ENCODE peak calls at places on chromosomes 4 and X, in nine cellular contexts. N is ovary, R is testis, K is uterus, F is breast epithelium, V is IMR-90, E is transverse colon, W is upper lobe of left lung, A is Peyer's patch. B is an unnamed sample. For H3K4me1, the result is how much of the 10 kb centered on the place peaks cover.

GRCh38 chrX:134932528-134933217 is 58.1 kb upstream of the SMIM10 start:
- DNase-seq in N (no peak), R (no peak), K (no peak), F (no peak), V (peak), E (no peak), W (no peak), A (no peak), B (no peak)

GRCh38 chrX:131366387-131366786 is 77.3 kb upstream of the IGSF1 start:
- DNase-seq in N (no peak), R (no peak), K (no peak), F (no peak), V (no peak), E (no peak), W (no peak), A (no peak), B (no peak)

GRCh38 chrX:8849945-8850344 is 48.8 kb upstream of the FAM9A start:
- DNase-seq in N (no peak), R (no peak), K (no peak), F (no peak), V (no peak), E (no peak), W (no peak), A (no peak), B (no peak)

GRCh38 chr4:106380179-106380578 is 11.6 kb upstream of the GIMD1 start:
- DNase-seq in N (no peak), R (no peak), K (no peak), F (no peak), V (no peak), E (no peak), W (no peak), A (no peak), B (no peak)

GRCh38 chrX:11770320-11770719 is 12.3 kb downstream of the MSL3 start:
- DNase-seq in N (peak), R (peak), K (peak), F (no peak), V (peak), E (peak), W (peak), A (peak), B (no peak)

GRCh38 chr4:96146686-96147085 is 306.8 kb downstream of the PDHA2 start:
- DNase-seq in N (no peak), R (no peak), K (no peak), F (no peak), V (no peak), E (no peak), W (no peak), A (no peak), B (no peak)

GRCh38 chr4:141645611-141646340 is 9.4 kb downstream of the IL15 start:
- DNase-seq in N (no peak), R (no peak), K (no peak), F (no peak), V (peak), E (no peak), W (no peak), A (no peak), B (no peak)

GRCh38 chrX:138711399-138712347 is at the start of gene FGF13:
- DNase-seq in N (peak), R (peak), K (peak), F (peak), V (no peak), E (peak), W (peak), A (no peak), B (peak)

GRCh38 chr4:10106421-10107039 is 10.1 kb downstream of the WDR1 start:
- DNase-seq in N (peak), R (peak), K (peak), F (peak), V (peak), E (peak), W (peak), A (peak), B (no peak)

GRCh38 chrX:133655914-133656265 is 240.6 kb upstream of the GPC4 start:
- DNase-seq in N (no peak), R (no peak), K (no peak), F (no peak), V (no peak), E (no peak), W (no peak), A (no peak), B (no peak)

GRCh38 chrX:133653363-133653762 is 238.1 kb upstream of the GPC4 start:
- DNase-seq in N (no peak), R (no peak), K (no peak), F (no peak), V (no peak), E (no peak), W (no peak), A (no peak), B (no peak)

GRCh38 chrX:133657455-133657854 is 242.2 kb upstream of the GPC4 start:
- DNase-seq in N (no peak), R (no peak), K (no peak), F (no peak), V (no peak), E (no peak), W (no peak), A (no peak), B (peak)

GRCh38 chrX:133654801-133655200 is 239.5 kb upstream of the GPC4 start:
- DNase-seq in N (no peak), R (no peak), K (no peak), F (no peak), V (peak), E (no peak), W (no peak), A (no peak), B (no peak)

DNA sequence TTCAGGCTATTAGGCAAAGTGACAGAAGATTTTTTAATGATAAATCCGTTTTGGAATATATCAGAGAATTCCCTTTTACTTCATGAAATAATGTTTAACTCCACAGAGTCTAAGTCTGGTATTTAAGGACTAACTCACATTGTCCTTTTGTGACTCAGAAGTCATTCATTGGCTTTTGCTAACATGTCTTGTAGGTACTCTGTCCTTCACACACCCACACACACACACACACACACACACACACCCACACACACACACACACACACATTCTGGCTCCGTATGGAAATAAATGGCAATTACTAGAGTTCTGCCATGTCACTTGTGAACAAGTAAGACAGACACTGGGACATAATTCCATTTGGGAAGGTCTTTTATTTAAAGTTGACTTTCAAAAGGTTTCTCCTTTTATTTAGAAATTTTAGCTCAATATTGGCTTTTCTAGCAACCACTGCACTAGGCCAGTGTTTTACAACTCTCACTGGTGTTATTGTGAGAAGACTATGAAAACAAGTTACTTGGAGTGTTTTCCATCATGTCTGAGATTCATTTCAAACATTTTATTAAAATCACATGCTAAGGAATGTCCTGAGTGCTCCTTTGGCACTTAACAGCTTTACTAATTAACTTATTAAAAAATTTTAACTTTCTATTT is 240.1 kb upstream of the GPC4 start:
- DNase-seq in N (no peak), R (no peak), K (no peak), F (no peak), V (no peak), E (no peak), W (no peak), A (no peak), B (no peak)
- H3K27ac ChIP-seq in N (no peak), R (no peak), K (no peak), F (no peak), V (no peak), E (no peak), W (no peak), A (no peak), B (no peak)

GRCh38 chr4:184806711-184807110 is 19.1 kb downstream of the ACSL1 start:
- DNase-seq in N (no peak), R (no peak), K (no peak), F (no peak), V (no peak), E (no peak), W (no peak), A (no peak), B (no peak)

GRCh38 chr4:184807261-184807660 is 18.5 kb downstream of the ACSL1 start:
- DNase-seq in N (no peak), R (no peak), K (no peak), F (no peak), V (no peak), E (no peak), W (peak), A (no peak), B (peak)

GRCh38 chr4:184808719-184809062 is 17.1 kb downstream of the ACSL1 start:
- DNase-seq in N (no peak), R (no peak), K (no peak), F (no peak), V (peak), E (no peak), W (no peak), A (no peak), B (no peak)

GRCh38 chr4:184806246-184806550 is 19.6 kb downstream of the ACSL1 start:
- DNase-seq in N (no peak), R (no peak), K (no peak), F (no peak), V (no peak), E (no peak), W (peak), A (no peak), B (no peak)

DNA sequence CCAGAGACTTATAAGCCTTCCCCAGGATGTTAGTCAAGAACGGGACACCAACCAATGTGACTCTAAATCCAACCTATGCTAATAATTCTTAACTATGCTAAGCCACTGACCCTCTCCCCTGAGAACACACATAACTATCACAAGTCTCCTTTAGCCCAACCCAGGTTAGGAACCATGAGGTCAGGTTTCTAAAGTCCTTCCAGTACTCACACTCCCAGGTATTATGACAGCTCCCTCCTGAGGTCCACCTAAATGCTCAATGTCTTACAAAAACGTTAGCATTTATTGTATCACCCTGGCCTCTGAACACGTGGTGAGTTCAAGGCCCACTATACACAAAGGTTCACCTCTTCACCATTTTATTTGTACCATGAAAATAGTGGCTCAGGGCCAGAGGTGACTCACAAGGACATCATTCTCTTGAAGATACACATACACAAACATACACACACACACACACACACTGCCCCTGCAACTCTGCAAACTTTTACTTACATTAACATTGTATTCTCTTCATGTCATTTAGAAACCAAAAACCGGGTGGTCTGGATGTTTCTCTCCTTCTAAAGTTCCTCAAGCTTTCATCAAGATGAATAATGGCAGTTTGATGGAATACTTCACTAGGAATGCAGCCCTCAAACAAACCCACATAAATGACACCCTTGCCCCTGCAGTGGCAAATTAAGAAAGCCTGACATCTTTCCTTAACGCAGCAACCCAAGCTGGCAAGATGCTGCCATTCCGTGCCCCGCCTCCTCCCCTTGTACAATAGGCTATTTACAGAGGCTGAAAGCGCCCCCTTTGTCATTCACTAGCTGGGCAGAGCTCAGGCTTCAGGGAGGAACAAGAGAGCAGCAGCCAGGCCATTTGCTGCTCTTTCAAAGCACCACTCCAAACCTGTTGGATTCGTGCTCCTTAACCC is 17.7 kb downstream of the ACSL1 start:
- DNase-seq in N (no peak), R (peak), K (no peak), F (peak), V (peak), E (no peak), W (peak), A (no peak), B (no peak)
- H3K4me1 ChIP-seq in N (under half), R (under half), K (under half), F (under half), V (under half), E (under half), W (under half), A (under half), B (half or more)

DNA sequence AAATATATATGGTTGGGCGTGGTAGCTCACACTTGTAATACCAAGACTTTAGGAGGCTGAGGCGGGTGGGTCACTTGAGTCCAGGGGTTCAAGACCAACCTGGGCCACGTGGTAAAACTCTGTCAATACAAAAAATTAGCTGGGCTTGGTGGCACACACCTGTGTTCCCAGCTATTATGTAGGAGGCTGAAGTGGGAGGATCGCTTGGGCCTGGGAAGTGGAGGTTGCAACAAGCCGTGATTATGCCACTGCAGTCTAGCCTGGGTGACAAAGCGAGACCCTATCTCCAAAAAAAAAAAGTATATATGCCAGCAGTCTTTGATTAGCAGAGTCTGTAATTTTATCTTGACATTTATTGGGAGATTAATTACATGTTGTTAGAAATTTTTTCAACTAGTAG is 8.7 kb downstream of the EIF2S3 start:
- DNase-seq in N (no peak), R (no peak), K (no peak), F (no peak), V (no peak), E (no peak), W (no peak), A (no peak), B (no peak)
- TF ChIP-seq POLR2A in N (no peak), R (no peak), K (no peak), F (no peak), V (no peak), E (no peak), W (no peak), A (no peak), B (no peak)

GRCh38 chr4:16859031-16859430 is 39.4 kb downstream of the LDB2 start:
- DNase-seq in N (no peak), R (no peak), K (no peak), F (no peak), V (peak), E (no peak), W (no peak), A (no peak), B (no peak)
- H3K27ac ChIP-seq in N (no peak), R (peak), K (peak), F (peak), V (no peak), E (no peak), W (peak), A (no peak), B (no peak)

GRCh38 chrX:46710927-46711623 is 47.8 kb downstream of the SLC9A7 start:
- DNase-seq in N (no peak), R (no peak), K (no peak), F (no peak), V (no peak), E (no peak), W (no peak), A (no peak), B (no peak)

GRCh38 chrX:46715997-46716396 is 42.9 kb downstream of the SLC9A7 start:
- DNase-seq in N (no peak), R (no peak), K (no peak), F (no peak), V (no peak), E (no peak), W (no peak), A (no peak), B (no peak)

GRCh38 chrX:46715521-46715920 is 43.4 kb downstream of the SLC9A7 start:
- DNase-seq in N (no peak), R (no peak), K (no peak), F (no peak), V (no peak), E (no peak), W (no peak), A (no peak), B (no peak)

GRCh38 chrX:46712733-46713132 is 46.2 kb downstream of the SLC9A7 start:
- DNase-seq in N (no peak), R (no peak), K (no peak), F (no peak), V (no peak), E (no peak), W (no peak), A (no peak), B (no peak)

DNA sequence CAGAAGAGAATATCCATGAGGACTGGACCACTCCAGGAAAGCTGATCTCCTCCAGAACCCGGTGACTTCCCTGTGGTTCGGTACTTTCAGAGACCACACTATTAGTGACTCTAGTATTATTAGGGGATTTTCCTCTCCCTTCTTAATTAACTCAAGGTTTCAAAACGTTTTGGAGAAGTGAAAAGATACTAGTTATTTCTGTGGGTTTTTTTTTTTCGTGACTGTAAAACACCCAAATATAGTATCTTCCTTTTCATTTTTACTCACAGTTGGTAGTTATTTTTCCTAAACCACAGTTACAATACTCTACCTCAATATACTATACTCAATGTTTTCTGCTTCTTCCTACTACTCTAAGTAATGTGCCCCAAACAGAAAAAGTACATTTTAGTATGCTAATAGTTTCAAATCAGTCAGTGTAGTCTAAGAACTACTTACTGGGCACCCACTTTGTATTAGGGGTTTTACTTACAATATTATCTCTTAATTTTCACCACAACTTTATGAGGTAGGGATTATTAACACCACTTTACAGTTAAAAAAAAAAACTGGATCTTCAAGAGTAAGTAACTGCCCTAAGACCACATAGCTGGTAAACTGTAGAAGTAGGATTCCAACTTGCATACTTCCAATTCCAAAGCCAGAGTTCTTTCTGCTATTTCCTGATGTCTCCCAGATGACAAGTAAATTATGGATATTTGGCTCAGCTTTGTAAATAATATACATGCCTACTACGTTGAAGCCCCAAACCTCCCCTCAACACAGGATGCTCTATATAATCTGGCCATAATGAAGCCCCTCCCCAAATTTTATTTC is 45.0 kb downstream of the SLC9A7 start:
- DNase-seq in N (no peak), R (no peak), K (no peak), F (no peak), V (peak), E (no peak), W (no peak), A (no peak), B (no peak)
- H3K4me1 ChIP-seq in N (under half), R (under half), K (under half), F (under half), V (under half), E (under half), W (under half), A (under half), B (under half)

GRCh38 chrX:104165894-104166734 is at the start of gene FAM199X:
- DNase-seq in N (peak), R (peak), K (peak), F (peak), V (peak), E (peak), W (peak), A (peak), B (peak)
- TF ChIP-seq POLR2A in N (peak), R (peak), K (peak), F (no peak), V (peak), E (peak), W (peak), A (peak), B (peak)

GRCh38 chr4:118920247-118920646 is 31.6 kb downstream of the SYNPO2 start:
- DNase-seq in N (no peak), R (peak), K (peak), F (no peak), V (peak), E (no peak), W (no peak), A (no peak), B (no peak)

GRCh38 chr4:118915468-118915867 is 26.8 kb downstream of the SYNPO2 start:
- DNase-seq in N (no peak), R (no peak), K (no peak), F (no peak), V (no peak), E (no peak), W (no peak), A (no peak), B (no peak)

GRCh38 chr4:118918388-118918787 is 29.7 kb downstream of the SYNPO2 start:
- DNase-seq in N (no peak), R (peak), K (no peak), F (no peak), V (peak), E (no peak), W (no peak), A (no peak), B (no peak)

GRCh38 chr4:118921736-118922135 is 33.1 kb downstream of the SYNPO2 start:
- DNase-seq in N (no peak), R (no peak), K (no peak), F (no peak), V (no peak), E (no peak), W (no peak), A (no peak), B (no peak)

GRCh38 chr4:118917582-118917981 is 28.9 kb downstream of the SYNPO2 start:
- DNase-seq in N (no peak), R (no peak), K (no peak), F (no peak), V (peak), E (no peak), W (no peak), A (no peak), B (no peak)
- H3K27ac ChIP-seq in N (peak), R (peak), K (peak), F (no peak), V (peak), E (peak), W (no peak), A (no peak), B (no peak)

GRCh38 chrX:88605222-88605583 is 141.8 kb upstream of the CPXCR1 start:
- DNase-seq in N (no peak), R (no peak), K (no peak), F (no peak), V (no peak), E (no peak), W (no peak), A (no peak), B (no peak)

GRCh38 chrX:88603237-88603636 is 143.8 kb upstream of the CPXCR1 start:
- DNase-seq in N (no peak), R (no peak), K (no peak), F (no peak), V (no peak), E (no peak), W (no peak), A (no peak), B (no peak)

GRCh38 chrX:88604433-88605221 is 142.4 kb upstream of the CPXCR1 start:
- DNase-seq in N (no peak), R (no peak), K (no peak), F (no peak), V (no peak), E (no peak), W (no peak), A (no peak), B (no peak)
- H3K4me1 ChIP-seq in N (under half), R (under half), K (under half), F (under half), V (under half), E (under half), W (under half), A (under half), B (under half)

GRCh38 chrX:152637649-152638442 is at the start of gene GABRQ:
- DNase-seq in N (no peak), R (peak), K (no peak), F (no peak), V (no peak), E (peak), W (no peak), A (no peak), B (peak)
- TF ChIP-seq POLR2A in N (no peak), R (no peak), K (no peak), F (no peak), V (no peak), E (no peak), W (no peak), A (no peak), B (no peak)

B was measured in body of pancreas.